ENCODE peak calls at places on chromosomes 1 and 21, in ten cellular contexts. One of them, this sample, is unnamed.

GRCh38 chr1:20697560-20697959 is 20.2 kb downstream of the KIF17 start:
- DNase-seq in esophagus muscularis mucosa: no peak
- DNase-seq in GM12891: no peak
- DNase-seq in sigmoid colon: no peak
- DNase-seq in endothelial cell of umbilical vein: no peak
- DNase-seq in vagina: no peak
- DNase-seq in K562: no peak
- DNase-seq in HCT116: no peak
- DNase-seq in stomach: no peak
- DNase-seq in transverse colon: no peak
- DNase-seq in this sample: no peak

GRCh38 chr1:112904071-112904830 is 51.7 kb downstream of the SLC16A1 start:
- DNase-seq in esophagus muscularis mucosa: no peak
- DNase-seq in K562: no peak
- DNase-seq in HCT116: peak; percentile 36
- DNase-seq in endothelial cell of umbilical vein: no peak
- DNase-seq in GM12891: no peak
- DNase-seq in sigmoid colon: no peak
- DNase-seq in stomach: no peak
- DNase-seq in vagina: no peak
- DNase-seq in transverse colon: no peak
- DNase-seq in this sample: no peak

GRCh38 chr1:247172956-247173355 is 1.1 kb upstream of the ZNF124 start:
- DNase-seq in vagina: no peak
- DNase-seq in endothelial cell of umbilical vein: no peak
- DNase-seq in esophagus muscularis mucosa: no peak
- DNase-seq in HCT116: no peak
- DNase-seq in transverse colon: no peak
- DNase-seq in sigmoid colon: no peak
- DNase-seq in stomach: no peak
- DNase-seq in K562: no peak
- DNase-seq in GM12891: no peak
- DNase-seq in this sample: no peak

GRCh38 chr1:116232989-116233514 is 121.9 kb downstream of the MAB21L3 start:
- DNase-seq in stomach: no peak
- DNase-seq in sigmoid colon: no peak
- DNase-seq in transverse colon: no peak
- DNase-seq in vagina: no peak
- DNase-seq in GM12891: no peak
- DNase-seq in esophagus muscularis mucosa: no peak
- DNase-seq in endothelial cell of umbilical vein: no peak
- DNase-seq in K562: no peak
- DNase-seq in HCT116: no peak
- DNase-seq in this sample: no peak

GRCh38 chr1:78447096-78447495 is 43.7 kb upstream of the PTGFR start:
- DNase-seq in transverse colon: no peak
- DNase-seq in sigmoid colon: no peak
- DNase-seq in endothelial cell of umbilical vein: no peak
- DNase-seq in GM12891: no peak
- DNase-seq in vagina: no peak
- DNase-seq in stomach: no peak
- DNase-seq in HCT116: no peak
- DNase-seq in esophagus muscularis mucosa: no peak
- DNase-seq in K562: no peak
- DNase-seq in this sample: no peak

GRCh38 chr1:41394918-41395598 is 33.8 kb downstream of the FOXO6 start:
- DNase-seq in sigmoid colon: peak; percentile 45
- DNase-seq in K562: peak; percentile 33
- DNase-seq in transverse colon: no peak
- DNase-seq in esophagus muscularis mucosa: no peak
- DNase-seq in endothelial cell of umbilical vein: no peak
- DNase-seq in stomach: no peak
- DNase-seq in vagina: no peak
- DNase-seq in GM12891: no peak
- DNase-seq in HCT116: no peak
- DNase-seq in this sample: no peak

GRCh38 chr21:43817157-43818086 is 28.0 kb downstream of the RRP1 start:
- DNase-seq in sigmoid colon: no peak
- DNase-seq in K562: no peak
- DNase-seq in transverse colon: no peak
- DNase-seq in vagina: no peak
- DNase-seq in esophagus muscularis mucosa: no peak
- DNase-seq in HCT116: no peak
- DNase-seq in stomach: no peak
- DNase-seq in GM12891: no peak
- DNase-seq in endothelial cell of umbilical vein: no peak
- DNase-seq in this sample: no peak

GRCh38 chr1:25773441-25774125 is 26.4 kb upstream of the SELENON start:
- DNase-seq in GM12891: no peak
- DNase-seq in vagina: no peak
- DNase-seq in sigmoid colon: no peak
- DNase-seq in transverse colon: peak; percentile 26
- DNase-seq in esophagus muscularis mucosa: no peak
- DNase-seq in stomach: peak; percentile 81
- DNase-seq in endothelial cell of umbilical vein: no peak
- DNase-seq in HCT116: no peak
- DNase-seq in K562: no peak
- DNase-seq in this sample: peak; percentile 52

GRCh38 chr21:44532165-44532564 is 7.8 kb downstream of the KRTAP10-1 start:
- DNase-seq in HCT116: no peak
- DNase-seq in transverse colon: peak; percentile 0
- DNase-seq in GM12891: no peak
- DNase-seq in K562: no peak
- DNase-seq in vagina: no peak
- DNase-seq in esophagus muscularis mucosa: no peak
- DNase-seq in sigmoid colon: peak; percentile 30
- DNase-seq in endothelial cell of umbilical vein: no peak
- DNase-seq in stomach: no peak
- DNase-seq in this sample: no peak

GRCh38 chr1:9399510-9400424 is 107.1 kb downstream of the SPSB1 start:
- DNase-seq in esophagus muscularis mucosa: no peak
- DNase-seq in sigmoid colon: peak; percentile 81
- DNase-seq in endothelial cell of umbilical vein: peak; percentile 83
- DNase-seq in GM12891: no peak
- DNase-seq in transverse colon: no peak
- DNase-seq in K562: no peak
- DNase-seq in HCT116: no peak
- DNase-seq in stomach: peak; percentile 28
- DNase-seq in vagina: no peak
- DNase-seq in this sample: no peak

DNA sequence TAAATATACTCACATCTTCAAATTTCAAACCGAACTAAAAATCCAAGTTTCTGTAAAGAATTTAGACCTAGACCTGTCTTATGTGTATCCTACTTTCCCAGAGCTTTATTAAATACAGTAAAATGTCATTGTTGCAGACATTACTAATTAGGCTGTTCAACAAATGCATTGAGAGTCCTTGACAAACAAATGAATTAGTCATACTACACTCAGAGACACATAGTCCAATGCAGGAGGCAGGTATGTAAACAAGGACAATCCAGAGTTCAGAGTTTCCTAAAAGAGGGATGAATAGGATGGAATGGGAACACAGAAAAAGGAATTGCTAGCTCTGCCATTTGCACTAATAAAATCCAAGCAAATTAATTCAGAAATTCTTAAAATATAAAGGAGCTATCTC is 1.6 kb upstream of the EGLN1 start:
- DNase-seq in GM12891: no peak
- DNase-seq in esophagus muscularis mucosa: no peak
- DNase-seq in endothelial cell of umbilical vein: peak; percentile 21
- DNase-seq in vagina: no peak
- DNase-seq in stomach: no peak
- DNase-seq in transverse colon: no peak
- DNase-seq in K562: no peak
- DNase-seq in HCT116: no peak
- DNase-seq in sigmoid colon: no peak
- DNase-seq in this sample: no peak
- TF ChIP-seq POLR2AphosphoS5 in GM12891: no peak
- TF ChIP-seq POLR2AphosphoS5 in esophagus muscularis mucosa: no peak
- TF ChIP-seq POLR2AphosphoS5 in endothelial cell of umbilical vein: no peak
- TF ChIP-seq POLR2AphosphoS5 in vagina: no peak
- TF ChIP-seq POLR2AphosphoS5 in stomach: no peak
- TF ChIP-seq POLR2AphosphoS5 in transverse colon: peak; percentile 34
- TF ChIP-seq POLR2AphosphoS5 in K562: no peak
- TF ChIP-seq POLR2AphosphoS5 in HCT116: no peak
- TF ChIP-seq POLR2AphosphoS5 in sigmoid colon: no peak
- TF ChIP-seq POLR2AphosphoS5 in this sample: no peak

DNA sequence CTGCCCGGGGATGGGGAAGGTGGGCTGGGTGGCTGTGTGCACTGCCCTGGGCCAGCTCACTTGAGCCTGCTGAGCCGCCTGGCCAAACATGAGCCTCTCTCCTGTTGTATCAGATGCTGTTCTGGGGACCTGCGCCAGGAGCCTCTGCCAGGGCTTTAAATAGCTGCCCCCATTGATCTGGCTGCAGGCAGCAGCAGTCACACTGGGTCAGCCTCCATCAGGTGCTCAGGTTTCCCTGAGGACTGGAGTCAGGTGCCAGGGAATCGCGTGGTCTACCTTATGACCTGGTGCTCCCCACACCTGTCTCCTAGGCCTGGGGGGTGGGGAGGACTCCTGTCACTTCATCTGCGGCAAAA is 700 bp upstream of the CCDC28B start:
- DNase-seq in K562: peak; percentile 10
- DNase-seq in stomach: peak; percentile 60
- DNase-seq in GM12891: no peak
- DNase-seq in endothelial cell of umbilical vein: no peak
- DNase-seq in HCT116: no peak
- DNase-seq in esophagus muscularis mucosa: no peak
- DNase-seq in transverse colon: no peak
- DNase-seq in vagina: no peak
- DNase-seq in sigmoid colon: peak; percentile 80
- DNase-seq in this sample: no peak
- TF ChIP-seq POLR2A in K562: no peak
- TF ChIP-seq POLR2A in stomach: no peak
- TF ChIP-seq POLR2A in GM12891: no peak
- TF ChIP-seq POLR2A in endothelial cell of umbilical vein: no peak
- TF ChIP-seq POLR2A in HCT116: no peak
- TF ChIP-seq POLR2A in esophagus muscularis mucosa: no peak
- TF ChIP-seq POLR2A in transverse colon: no peak
- TF ChIP-seq POLR2A in vagina: no peak
- TF ChIP-seq POLR2A in sigmoid colon: no peak
- TF ChIP-seq POLR2A in this sample: no peak

DNA sequence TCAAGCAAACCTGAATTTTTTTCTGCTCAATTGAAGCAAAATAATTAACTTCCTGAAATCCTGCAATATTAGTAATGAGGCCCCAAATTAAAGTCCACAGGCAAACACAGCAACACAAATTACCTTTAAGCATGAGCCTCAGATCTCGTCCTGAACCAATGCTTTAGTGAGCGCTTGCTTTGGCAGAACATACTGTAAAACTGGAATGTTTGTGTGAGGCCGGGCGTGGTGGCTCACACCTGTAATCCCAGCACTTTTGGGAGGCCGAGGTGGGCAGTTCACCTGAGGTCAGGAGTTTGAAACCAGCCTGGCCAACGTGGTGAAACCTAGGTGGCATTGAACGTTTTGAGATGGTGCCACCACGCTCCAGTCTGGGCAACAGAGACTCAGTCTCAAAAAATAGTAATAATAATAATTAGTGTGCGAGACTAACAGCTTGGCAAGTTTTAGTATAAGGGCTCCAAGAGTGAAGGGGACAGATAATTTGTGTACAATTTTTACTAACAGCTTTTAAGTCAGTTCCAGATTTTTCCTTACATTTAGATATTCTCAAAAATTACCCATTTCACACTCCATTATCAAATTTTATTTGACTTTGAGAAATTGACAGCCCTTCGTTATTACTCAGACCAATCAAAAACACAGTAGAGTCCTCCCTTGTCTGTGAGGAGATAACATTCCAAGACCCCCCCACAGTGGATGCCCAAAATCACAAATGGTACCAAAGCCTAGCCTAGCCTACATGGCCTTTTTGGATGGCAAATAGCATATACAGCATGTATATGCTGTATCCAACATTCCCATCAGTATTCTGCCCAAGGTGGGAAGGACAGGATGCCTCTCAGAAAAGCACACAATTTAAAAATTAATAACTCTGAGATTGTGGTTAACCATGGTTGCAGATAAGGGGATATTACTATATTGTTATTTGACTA is 17.6 kb downstream of the SFPQ start:
- DNase-seq in esophagus muscularis mucosa: no peak
- DNase-seq in K562: no peak
- DNase-seq in vagina: no peak
- DNase-seq in sigmoid colon: no peak
- DNase-seq in transverse colon: no peak
- DNase-seq in GM12891: no peak
- DNase-seq in stomach: no peak
- DNase-seq in HCT116: no peak
- DNase-seq in endothelial cell of umbilical vein: no peak
- DNase-seq in this sample: no peak
- TF ChIP-seq POLR2AphosphoS5 in esophagus muscularis mucosa: peak; percentile 5
- TF ChIP-seq POLR2AphosphoS5 in K562: peak; percentile 81
- TF ChIP-seq POLR2AphosphoS5 in vagina: no peak
- TF ChIP-seq POLR2AphosphoS5 in sigmoid colon: no peak
- TF ChIP-seq POLR2AphosphoS5 in transverse colon: peak; percentile 3
- TF ChIP-seq POLR2AphosphoS5 in GM12891: peak; percentile 82
- TF ChIP-seq POLR2AphosphoS5 in stomach: no peak
- TF ChIP-seq POLR2AphosphoS5 in HCT116: peak; percentile 41
- TF ChIP-seq POLR2AphosphoS5 in endothelial cell of umbilical vein: no peak
- TF ChIP-seq POLR2AphosphoS5 in this sample: no peak

GRCh38 chr1:15433471-15433870 is 4.8 kb upstream of the CTRC start:
- DNase-seq in sigmoid colon: no peak
- DNase-seq in HCT116: no peak
- DNase-seq in esophagus muscularis mucosa: no peak
- DNase-seq in endothelial cell of umbilical vein: no peak
- DNase-seq in K562: no peak
- DNase-seq in GM12891: no peak
- DNase-seq in stomach: no peak
- DNase-seq in vagina: no peak
- DNase-seq in transverse colon: no peak
- DNase-seq in this sample: no peak

GRCh38 chr1:15436881-15437449 is 1.3 kb upstream of the CTRC start:
- DNase-seq in stomach: no peak
- DNase-seq in vagina: no peak
- DNase-seq in transverse colon: no peak
- DNase-seq in sigmoid colon: no peak
- DNase-seq in HCT116: no peak
- DNase-seq in esophagus muscularis mucosa: no peak
- DNase-seq in GM12891: no peak
- DNase-seq in K562: no peak
- DNase-seq in endothelial cell of umbilical vein: no peak
- DNase-seq in this sample: no peak

GRCh38 chr1:15439325-15439724 is 1.1 kb downstream of the CTRC start:
- DNase-seq in sigmoid colon: no peak
- DNase-seq in endothelial cell of umbilical vein: no peak
- DNase-seq in HCT116: no peak
- DNase-seq in K562: no peak
- DNase-seq in transverse colon: no peak
- DNase-seq in stomach: no peak
- DNase-seq in vagina: no peak
- DNase-seq in esophagus muscularis mucosa: no peak
- DNase-seq in GM12891: no peak
- DNase-seq in this sample: no peak

GRCh38 chr1:15432327-15432726 is 5.9 kb upstream of the CTRC start:
- DNase-seq in sigmoid colon: no peak
- DNase-seq in transverse colon: no peak
- DNase-seq in GM12891: no peak
- DNase-seq in esophagus muscularis mucosa: no peak
- DNase-seq in endothelial cell of umbilical vein: no peak
- DNase-seq in HCT116: no peak
- DNase-seq in K562: no peak
- DNase-seq in stomach: peak; percentile 59
- DNase-seq in vagina: no peak
- DNase-seq in this sample: no peak

GRCh38 chr1:15435239-15436077 is 2.8 kb upstream of the CTRC start:
- DNase-seq in transverse colon: no peak
- DNase-seq in esophagus muscularis mucosa: no peak
- DNase-seq in stomach: no peak
- DNase-seq in GM12891: no peak
- DNase-seq in sigmoid colon: no peak
- DNase-seq in endothelial cell of umbilical vein: no peak
- DNase-seq in K562: no peak
- DNase-seq in vagina: no peak
- DNase-seq in HCT116: no peak
- DNase-seq in this sample: no peak
- TF ChIP-seq POLR2A in transverse colon: no peak
- TF ChIP-seq POLR2A in esophagus muscularis mucosa: no peak
- TF ChIP-seq POLR2A in stomach: no peak
- TF ChIP-seq POLR2A in GM12891: no peak
- TF ChIP-seq POLR2A in sigmoid colon: no peak
- TF ChIP-seq POLR2A in endothelial cell of umbilical vein: peak; percentile 48
- TF ChIP-seq POLR2A in K562: no peak
- TF ChIP-seq POLR2A in vagina: no peak
- TF ChIP-seq POLR2A in HCT116: no peak
- TF ChIP-seq POLR2A in this sample: no peak